ENCODE peak calls at places on chromosomes 13 and 19, in five cellular contexts. One of them, this sample, is unnamed.

GRCh38 chr13:79805317-79805716 is 324.4 kb downstream of the NDFIP2 start:
- DNase-seq in stimulated activated CD4-positive, alpha-beta T cell treated with anti-CD3 and anti-CD28 coated beads, Interleukin-4, amount 100 ng/mL, for 1 hour: no peak
- DNase-seq in H9: no peak
- DNase-seq in AG08395: no peak
- DNase-seq in mesothelial cell of epicardium: no peak
- DNase-seq in this sample: no peak

GRCh38 chr13:34207334-34207733 is 389.4 kb downstream of the RFC3 start:
- DNase-seq in stimulated activated CD4-positive, alpha-beta T cell treated with anti-CD3 and anti-CD28 coated beads, Interleukin-4, amount 100 ng/mL, for 1 hour: no peak
- DNase-seq in H9: no peak
- DNase-seq in AG08395: peak; percentile 87
- DNase-seq in mesothelial cell of epicardium: no peak
- DNase-seq in this sample: peak; percentile 70

GRCh38 chr13:35926859-35927530 is 204.2 kb downstream of the DCLK1 start:
- DNase-seq in stimulated activated CD4-positive, alpha-beta T cell treated with anti-CD3 and anti-CD28 coated beads, Interleukin-4, amount 100 ng/mL, for 1 hour: no peak
- DNase-seq in H9: no peak
- DNase-seq in AG08395: no peak
- DNase-seq in mesothelial cell of epicardium: no peak
- DNase-seq in this sample: no peak

GRCh38 chr19:38388310-38389100 is at the start of gene SPRED3:
- DNase-seq in stimulated activated CD4-positive, alpha-beta T cell treated with anti-CD3 and anti-CD28 coated beads, Interleukin-4, amount 100 ng/mL, for 1 hour: no peak
- DNase-seq in H9: no peak
- DNase-seq in AG08395: peak; percentile 53
- DNase-seq in mesothelial cell of epicardium: no peak
- DNase-seq in this sample: peak; percentile 76

GRCh38 chr19:3206216-3206953 is 18.1 kb upstream of the CELF5 start:
- DNase-seq in stimulated activated CD4-positive, alpha-beta T cell treated with anti-CD3 and anti-CD28 coated beads, Interleukin-4, amount 100 ng/mL, for 1 hour: no peak
- DNase-seq in H9: no peak
- DNase-seq in AG08395: no peak
- DNase-seq in mesothelial cell of epicardium: no peak
- DNase-seq in this sample: no peak

GRCh38 chr19:47651691-47652090 is 42.8 kb downstream of the BICRA start:
- DNase-seq in stimulated activated CD4-positive, alpha-beta T cell treated with anti-CD3 and anti-CD28 coated beads, Interleukin-4, amount 100 ng/mL, for 1 hour: no peak
- DNase-seq in H9: no peak
- DNase-seq in AG08395: no peak
- DNase-seq in mesothelial cell of epicardium: no peak
- DNase-seq in this sample: no peak

GRCh38 chr19:50564229-50565105 is 3.8 kb downstream of the LRRC4B start:
- DNase-seq in stimulated activated CD4-positive, alpha-beta T cell treated with anti-CD3 and anti-CD28 coated beads, Interleukin-4, amount 100 ng/mL, for 1 hour: no peak
- DNase-seq in H9: no peak
- DNase-seq in AG08395: no peak
- DNase-seq in mesothelial cell of epicardium: no peak
- DNase-seq in this sample: no peak

GRCh38 chr19:5971714-5972354 is 6.1 kb downstream of the RANBP3 start:
- DNase-seq in stimulated activated CD4-positive, alpha-beta T cell treated with anti-CD3 and anti-CD28 coated beads, Interleukin-4, amount 100 ng/mL, for 1 hour: no peak
- DNase-seq in H9: no peak
- DNase-seq in AG08395: no peak
- DNase-seq in mesothelial cell of epicardium: no peak
- DNase-seq in this sample: no peak

GRCh38 chr13:92136449-92137180 is 738.2 kb downstream of the GPC5 start:
- DNase-seq in stimulated activated CD4-positive, alpha-beta T cell treated with anti-CD3 and anti-CD28 coated beads, Interleukin-4, amount 100 ng/mL, for 1 hour: no peak
- DNase-seq in H9: no peak
- DNase-seq in AG08395: no peak
- DNase-seq in mesothelial cell of epicardium: no peak
- DNase-seq in this sample: no peak

This sample was measured in hepatic stellate cell.